ENCODE peak calls at places on chromosomes 7 and 10, in four cellular contexts. J is brain microvascular endothelial cell, I is GM20000, Z is psoas muscle. L is an unnamed sample.

GRCh38 chr7:29336851-29337627 is 142.5 kb downstream of the CHN2 start:
- DNase-seq in J (no peak), I (no peak), Z (no peak), L (no peak)

GRCh38 chr7:22725585-22725984 is 1.4 kb upstream of the IL6 start:
- DNase-seq in J (peak), I (peak), Z (no peak), L (no peak)

GRCh38 chr10:97875391-97875790 is 25.7 kb downstream of the GOLGA7B start:
- DNase-seq in J (no peak), I (no peak), Z (no peak), L (no peak)

GRCh38 chr10:53990799-53991238 is 810.2 kb downstream of the PCDH15 start:
- DNase-seq in J (no peak), I (no peak), Z (no peak), L (no peak)

GRCh38 chr10:28111712-28112111 is 112.8 kb upstream of the ODAD2 start:
- DNase-seq in J (no peak), I (no peak), Z (no peak), L (no peak)

GRCh38 chr10:67834375-67834774 is 3.6 kb downstream of the DNAJC12 start:
- DNase-seq in J (no peak), I (no peak), Z (no peak), L (no peak)

GRCh38 chr10:70587045-70587658 is 15.4 kb downstream of the PRF1 start:
- DNase-seq in J (no peak), I (no peak), Z (no peak), L (no peak)

GRCh38 chr10:43854042-43854441 is 205.4 kb upstream of the ZNF32 start:
- DNase-seq in J (peak), I (no peak), Z (no peak), L (no peak)

GRCh38 chr10:125536236-125536635 is 146.7 kb downstream of the TEX36 start:
- DNase-seq in J (no peak), I (no peak), Z (no peak), L (no peak)

GRCh38 chr7:158572000-158572828 is 15.4 kb downstream of the PTPRN2 start:
- DNase-seq in J (no peak), I (no peak), Z (no peak), L (no peak)

GRCh38 chr7:85535974-85536729 is 349.3 kb upstream of the SEMA3D start:
- DNase-seq in J (no peak), I (no peak), Z (no peak), L (no peak)

GRCh38 chr10:90181251-90181691 is 479.9 kb downstream of the KIF20B start:
- DNase-seq in J (no peak), I (no peak), Z (no peak), L (no peak)

GRCh38 chr7:19982841-19983835 is 209.7 kb upstream of the TMEM196 start:
- DNase-seq in J (peak), I (no peak), Z (peak), L (peak)

GRCh38 chr7:64947252-64948000 is 43.4 kb downstream of the ZNF117 start:
- DNase-seq in J (no peak), I (no peak), Z (no peak), L (no peak)

GRCh38 chr10:67839957-67840356 is 2.0 kb upstream of the DNAJC12 start:
- DNase-seq in J (no peak), I (no peak), Z (no peak), L (no peak)

GRCh38 chr10:18650618-18651017 is 769 bp downstream of the NSUN6 start:
- DNase-seq in J (no peak), I (no peak), Z (no peak), L (no peak)

GRCh38 chr7:44486693-44487092 is 3.8 kb downstream of the NUDCD3 start:
- DNase-seq in J (no peak), I (no peak), Z (no peak), L (no peak)

GRCh38 chr10:43648083-43648391 is 644 bp downstream of the ZNF32 start:
- DNase-seq in J (no peak), I (no peak), Z (no peak), L (no peak)

GRCh38 chr7:74272305-74273038 is 16.7 kb upstream of the CLIP2 start:
- DNase-seq in J (peak), I (peak), Z (peak), L (no peak)

GRCh38 chr7:80134536-80135305 is at the start of gene GNAI1:
- DNase-seq in J (peak), I (no peak), Z (peak), L (peak)

GRCh38 chr10:99695761-99696160 is 36.2 kb downstream of the COX15 start:
- DNase-seq in J (no peak), I (no peak), Z (no peak), L (no peak)

GRCh38 chr10:124299726-124300125 is 119.0 kb downstream of the OAT start:
- DNase-seq in J (no peak), I (no peak), Z (no peak), L (no peak)

GRCh38 chr7:76423666-76424412 is 911 bp upstream of the ZP3 start:
- DNase-seq in J (no peak), I (no peak), Z (no peak), L (no peak)

GRCh38 chr10:46097576-46098317 is 51.7 kb upstream of the MSMB start:
- DNase-seq in J (no peak), I (no peak), Z (no peak), L (no peak)

GRCh38 chr7:69871213-69871885 is 273.1 kb downstream of the AUTS2 start:
- DNase-seq in J (peak), I (no peak), Z (no peak), L (no peak)

GRCh38 chr10:16809074-16809718 is 8.0 kb downstream of the RSU1 start:
- DNase-seq in J (peak), I (peak), Z (peak), L (no peak)

GRCh38 chr7:100483728-100484635 is at the start of gene NYAP1:
- DNase-seq in J (no peak), I (peak), Z (no peak), L (no peak)

GRCh38 chr7:23331132-23331531 is 32.0 kb downstream of the MALSU1 start:
- DNase-seq in J (no peak), I (no peak), Z (no peak), L (no peak)

GRCh38 chr10:92753865-92754264 is 64.1 kb downstream of the HHEX start:
- DNase-seq in J (no peak), I (no peak), Z (no peak), L (no peak)

GRCh38 chr10:16686081-16686902 is 130.9 kb downstream of the RSU1 start:
- DNase-seq in J (no peak), I (no peak), Z (no peak), L (no peak)

GRCh38 chr7:158740013-158740656 is 35.5 kb upstream of the NCAPG2 start:
- DNase-seq in J (peak), I (no peak), Z (no peak), L (no peak)

GRCh38 chr10:58797356-58797755 is 284.7 kb downstream of the BICC1 start:
- DNase-seq in J (no peak), I (no peak), Z (no peak), L (no peak)

GRCh38 chr10:58017719-58018367 is 249.9 kb downstream of the IPMK start:
- DNase-seq in J (peak), I (no peak), Z (no peak), L (no peak)

GRCh38 chr10:115963848-115964247 is 309.2 kb downstream of the GFRA1 start:
- DNase-seq in J (peak), I (no peak), Z (no peak), L (no peak)
- TF ChIP-seq CTCF in J (peak), I (no peak), Z (no peak), L (no peak)

GRCh38 chr7:50628469-50629084 is 63.4 kb upstream of the DDC start:
- DNase-seq in J (no peak), I (no peak), Z (no peak), L (no peak)
- TF ChIP-seq CTCF in J (peak), I (no peak), Z (peak), L (no peak)

DNA sequence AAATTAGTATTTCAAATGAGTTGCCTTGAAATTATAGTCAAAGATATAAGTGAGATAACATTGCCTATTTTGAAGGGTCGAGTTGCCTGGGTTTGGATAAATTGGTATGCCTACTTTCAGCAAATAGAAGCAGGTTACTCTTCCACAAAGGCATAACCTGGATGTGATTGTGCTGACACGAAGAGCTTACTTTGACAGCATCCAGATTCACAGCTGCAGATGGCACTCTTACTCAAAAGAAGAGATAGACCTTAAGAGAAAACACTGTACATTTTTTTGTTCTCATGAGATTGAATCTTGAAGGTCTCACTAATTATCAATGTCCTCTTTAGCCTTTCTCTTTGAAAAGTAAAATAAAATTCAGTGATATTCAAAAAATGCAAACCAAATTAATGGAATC is 1338.7 kb downstream of the REEP3 start:
- DNase-seq in J (no peak), I (no peak), Z (no peak), L (no peak)
- TF ChIP-seq CTCF in J (no peak), I (no peak), Z (no peak), L (no peak)

GRCh38 chr7:66950763-66951162 is 29.7 kb downstream of the TMEM248 start:
- DNase-seq in J (peak), I (no peak), Z (no peak), L (no peak)
- TF ChIP-seq CTCF in J (peak), I (no peak), Z (no peak), L (no peak)

GRCh38 chr7:31052841-31053601 is 913 bp downstream of the ADCYAP1R1 start:
- DNase-seq in J (no peak), I (no peak), Z (no peak), L (no peak)

GRCh38 chr7:31054608-31055273 is 2.6 kb downstream of the ADCYAP1R1 start:
- DNase-seq in J (no peak), I (no peak), Z (no peak), L (no peak)

GRCh38 chr7:31055501-31055900 is 3.4 kb downstream of the ADCYAP1R1 start:
- DNase-seq in J (no peak), I (no peak), Z (no peak), L (no peak)

GRCh38 chr7:31052504-31052840 is 364 bp downstream of the ADCYAP1R1 start:
- DNase-seq in J (no peak), I (no peak), Z (no peak), L (no peak)

GRCh38 chr7:31053986-31054385 is 1.9 kb downstream of the ADCYAP1R1 start:
- DNase-seq in J (no peak), I (no peak), Z (no peak), L (no peak)
- TF ChIP-seq CTCF in J (no peak), I (no peak), Z (no peak), L (no peak)

GRCh38 chr7:84191261-84191660 is 3.3 kb downstream of the SEMA3A start:
- DNase-seq in J (no peak), I (no peak), Z (no peak), L (no peak)

GRCh38 chr7:84190016-84190705 is 4.4 kb downstream of the SEMA3A start:
- DNase-seq in J (no peak), I (no peak), Z (no peak), L (no peak)

GRCh38 chr7:84187813-84188212 is 6.8 kb downstream of the SEMA3A start:
- DNase-seq in J (no peak), I (no peak), Z (no peak), L (no peak)

GRCh38 chr7:84187087-84187805 is 7.3 kb downstream of the SEMA3A start:
- DNase-seq in J (no peak), I (no peak), Z (no peak), L (no peak)

DNA sequence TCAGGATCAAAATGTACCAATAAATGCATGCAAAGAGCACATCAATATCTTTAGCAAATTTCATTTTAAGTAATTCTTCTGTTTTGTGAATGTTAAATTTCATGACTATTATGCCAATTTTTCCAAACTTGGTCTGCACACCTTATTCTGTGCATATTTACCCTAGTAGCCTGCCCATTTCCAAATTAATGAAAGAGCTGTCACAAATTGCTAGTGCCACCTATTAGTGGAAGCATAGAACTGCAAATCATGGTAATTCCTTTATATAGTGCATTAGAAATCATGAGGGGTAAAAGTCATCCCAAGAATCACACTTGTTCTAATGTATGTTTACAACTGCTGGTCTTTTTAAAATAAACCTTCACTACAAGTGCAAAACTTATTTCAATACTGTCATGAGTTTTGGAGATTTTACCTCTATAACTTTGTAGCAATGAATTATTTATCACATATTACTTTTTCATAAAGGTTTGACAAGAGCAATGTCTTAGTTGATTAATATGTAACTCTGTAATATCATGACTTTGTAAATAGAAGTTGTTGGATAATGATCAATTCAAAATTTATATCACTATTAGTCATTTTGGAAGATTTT is 5.7 kb downstream of the SEMA3A start:
- DNase-seq in J (no peak), I (no peak), Z (no peak), L (no peak)
- TF ChIP-seq CTCF in J (peak), I (no peak), Z (no peak), L (no peak)

DNA sequence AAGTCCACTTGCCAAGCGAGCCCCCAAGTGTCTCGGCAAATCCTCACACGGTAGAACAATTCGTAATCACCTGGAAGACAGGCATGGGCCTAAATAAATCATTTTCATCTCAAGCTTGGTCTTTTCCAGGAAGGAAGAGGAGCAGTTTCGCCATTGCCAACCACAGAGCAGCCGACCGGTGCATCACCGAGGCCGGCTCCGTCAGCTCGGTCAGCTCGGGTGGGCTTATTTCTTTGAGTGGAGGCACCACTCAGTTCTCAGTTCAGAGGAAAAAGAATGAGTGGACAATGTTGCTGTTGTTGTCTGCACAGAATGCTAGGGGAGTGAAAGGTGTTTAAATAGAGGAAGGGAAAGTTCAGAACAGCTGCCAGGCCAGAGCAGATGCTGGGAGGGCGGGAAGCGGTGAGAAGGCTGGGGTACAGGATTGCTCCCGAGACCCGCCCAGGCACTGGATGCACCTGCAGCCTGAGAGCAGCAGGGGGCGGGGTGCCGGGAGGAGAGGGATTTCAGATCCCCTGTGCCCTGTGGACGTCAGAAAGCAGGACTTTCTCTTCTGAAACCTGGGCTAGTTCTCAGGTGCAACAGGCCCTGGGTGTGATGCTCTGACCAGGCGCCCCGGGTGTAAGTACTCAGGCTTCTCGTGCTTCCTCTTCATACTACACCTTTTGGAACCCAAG is 17.7 kb upstream of the IGFBP3 start:
- DNase-seq in J (no peak), I (no peak), Z (no peak), L (no peak)
- TF ChIP-seq CTCF in J (peak), I (no peak), Z (no peak), L (no peak)

DNA sequence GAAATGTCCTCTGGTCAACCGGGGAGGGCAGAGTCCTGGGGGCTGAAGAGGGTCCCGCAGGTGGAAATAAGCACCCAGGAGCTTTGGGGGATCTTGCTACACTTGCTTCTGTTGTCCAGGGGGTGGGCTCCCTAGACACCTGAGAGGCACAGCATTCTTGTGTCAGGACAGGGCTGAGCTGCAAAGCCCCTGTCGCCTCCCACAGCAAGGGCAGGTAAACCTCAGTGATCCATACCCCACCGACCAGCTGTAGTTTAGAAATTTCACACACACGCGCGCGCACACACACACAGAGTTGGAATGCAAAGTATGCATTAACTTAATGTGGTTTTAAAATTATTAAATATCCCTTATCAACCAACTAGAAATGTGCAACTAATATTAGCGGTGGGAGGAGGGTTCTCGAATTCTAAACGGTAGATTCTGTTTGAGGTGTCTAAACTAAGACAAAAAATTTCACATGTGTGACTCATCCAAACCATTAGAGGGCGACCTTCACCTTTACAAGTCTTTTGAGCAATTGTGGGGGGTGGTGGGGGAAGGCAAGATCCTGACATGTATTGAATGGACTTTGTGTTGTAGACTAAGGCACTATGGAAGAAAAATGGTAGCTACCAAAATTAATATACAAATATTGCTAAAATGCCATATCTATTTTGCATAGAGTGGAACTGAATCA is 34.3 kb upstream of the PTF1A start:
- DNase-seq in J (peak), I (peak), Z (no peak), L (no peak)
- TF ChIP-seq CTCF in J (peak), I (peak), Z (no peak), L (no peak)

GRCh38 chr10:74525885-74526284 is 300.5 kb upstream of the KAT6B start:
- DNase-seq in J (no peak), I (no peak), Z (no peak), L (no peak)

GRCh38 chr10:74529205-74529604 is 297.2 kb upstream of the KAT6B start:
- DNase-seq in J (no peak), I (no peak), Z (no peak), L (no peak)
- TF ChIP-seq CTCF in J (no peak), I (no peak), Z (no peak), L (no peak)